ENCODE peak calls at places on chromosomes 6 and 20, in seven cellular contexts. B is cardiac muscle cell, M is bronchial epithelial cell, G is GM12878, T is psoas muscle, N is Calu3, X is BE2C. Y is an unnamed sample.

GRCh38 chr6:5412017-5412416 is 150.7 kb downstream of the FARS2 start:
- DNase-seq in B (no peak), M (no peak), G (no peak), T (no peak), N (no peak), X (no peak), Y (no peak)

GRCh38 chr6:30411515-30412207 is 66.7 kb downstream of the RPP21 start:
- DNase-seq in B (peak; percentile 61), M (peak; percentile 56), G (no peak), T (peak; percentile 62), N (peak; percentile 70), X (peak; percentile 71), Y (no peak)

GRCh38 chr20:24109537-24109936 is 121.0 kb upstream of the GGTLC1 start:
- DNase-seq in B (no peak), M (no peak), G (no peak), T (no peak), N (no peak), X (no peak), Y (peak; percentile 29)

GRCh38 chr6:53347250-53347920 is 1.4 kb downstream of the ELOVL5 start:
- DNase-seq in B (peak; percentile 48), M (peak; percentile 47), G (no peak), T (no peak), N (no peak), X (no peak), Y (no peak)

GRCh38 chr6:143969077-143969476 is 39.0 kb downstream of the PLAGL1 start:
- DNase-seq in B (no peak), M (no peak), G (no peak), T (no peak), N (no peak), X (no peak), Y (no peak)

GRCh38 chr20:31860431-31861345 is 9.6 kb downstream of the DUSP15 start:
- DNase-seq in B (peak; percentile 55), M (peak; percentile 60), G (no peak), T (peak; percentile 20), N (peak; percentile 58), X (no peak), Y (no peak)

GRCh38 chr6:25384967-25385366 is 105.8 kb downstream of the CARMIL1 start:
- DNase-seq in B (peak; percentile 62), M (no peak), G (no peak), T (no peak), N (no peak), X (no peak), Y (no peak)

GRCh38 chr6:106037060-106037459 is 49.1 kb upstream of the PRDM1 start:
- DNase-seq in B (no peak), M (peak; percentile 84), G (no peak), T (no peak), N (no peak), X (no peak), Y (no peak)

GRCh38 chr6:90922323-90922722 is 335.5 kb upstream of the MAP3K7 start:
- DNase-seq in B (no peak), M (no peak), G (no peak), T (no peak), N (no peak), X (no peak), Y (no peak)

GRCh38 chr6:114735118-114735730 is 392.4 kb upstream of the HS3ST5 start:
- DNase-seq in B (no peak), M (no peak), G (no peak), T (no peak), N (no peak), X (no peak), Y (no peak)

GRCh38 chr6:39791311-39791710 is 865 bp upstream of the DAAM2 start:
- DNase-seq in B (peak; percentile 48), M (no peak), G (no peak), T (no peak), N (no peak), X (no peak), Y (no peak)

GRCh38 chr6:66995669-66996068 is 1288.6 kb upstream of the EYS start:
- DNase-seq in B (no peak), M (no peak), G (no peak), T (no peak), N (no peak), X (no peak), Y (no peak)

GRCh38 chr6:125533710-125534397 is 215.6 kb upstream of the HEY2 start:
- DNase-seq in B (peak; percentile 2), M (peak; percentile 33), G (no peak), T (no peak), N (no peak), X (no peak), Y (no peak)

GRCh38 chr6:69231983-69232382 is 564.8 kb downstream of the LMBRD1 start:
- DNase-seq in B (no peak), M (no peak), G (no peak), T (no peak), N (no peak), X (peak; percentile 35), Y (no peak)

GRCh38 chr20:3193806-3194616 is 10.5 kb downstream of the DDRGK1 start:
- DNase-seq in B (no peak), M (no peak), G (no peak), T (peak; percentile 25), N (no peak), X (no peak), Y (no peak)

GRCh38 chr20:137668-138131 is 4.7 kb upstream of the DEFB126 start:
- DNase-seq in B (no peak), M (no peak), G (no peak), T (no peak), N (no peak), X (peak; percentile 34), Y (no peak)

GRCh38 chr20:1155342-1155741 is 29.4 kb downstream of the TMEM74B start:
- DNase-seq in B (no peak), M (no peak), G (no peak), T (no peak), N (no peak), X (no peak), Y (no peak)

GRCh38 chr6:149082320-149082719 is 235.2 kb upstream of the TAB2 start:
- DNase-seq in B (peak; percentile 88), M (peak; percentile 56), G (no peak), T (peak; percentile 82), N (peak; percentile 71), X (peak; percentile 85), Y (peak; percentile 72)

GRCh38 chr6:24766685-24767462 is 7.9 kb upstream of the GMNN start:
- DNase-seq in B (peak; percentile 56), M (peak; percentile 56), G (no peak), T (no peak), N (no peak), X (no peak), Y (no peak)

GRCh38 chr6:114216789-114217467 is 125.9 kb downstream of the HS3ST5 start:
- DNase-seq in B (no peak), M (no peak), G (no peak), T (no peak), N (no peak), X (no peak), Y (no peak)

GRCh38 chr20:20864346-20865096 is 152.1 kb upstream of the RALGAPA2 start:
- DNase-seq in B (peak; percentile 6), M (peak; percentile 28), G (no peak), T (no peak), N (no peak), X (no peak), Y (no peak)
- TF ChIP-seq CTCF in B (no peak), M (peak; percentile 39), G (no peak), T (peak; percentile 31), N (no peak), X (peak; percentile 52), Y (no peak)

GRCh38 chr6:43054206-43054943 is 724 bp upstream of the CUL7 start:
- DNase-seq in B (no peak), M (no peak), G (no peak), T (no peak), N (no peak), X (no peak), Y (no peak)

GRCh38 chr6:43052225-43052841 is 1.3 kb downstream of the CUL7 start:
- DNase-seq in B (no peak), M (no peak), G (no peak), T (no peak), N (no peak), X (no peak), Y (no peak)

GRCh38 chr6:43055966-43056365 is 2.3 kb upstream of the CUL7 start:
- DNase-seq in B (no peak), M (no peak), G (no peak), T (no peak), N (no peak), X (no peak), Y (no peak)

GRCh38 chr6:43052842-43053544 is 658 bp downstream of the CUL7 start:
- DNase-seq in B (peak; percentile 41), M (no peak), G (no peak), T (peak; percentile 63), N (no peak), X (peak; percentile 32), Y (no peak)

DNA sequence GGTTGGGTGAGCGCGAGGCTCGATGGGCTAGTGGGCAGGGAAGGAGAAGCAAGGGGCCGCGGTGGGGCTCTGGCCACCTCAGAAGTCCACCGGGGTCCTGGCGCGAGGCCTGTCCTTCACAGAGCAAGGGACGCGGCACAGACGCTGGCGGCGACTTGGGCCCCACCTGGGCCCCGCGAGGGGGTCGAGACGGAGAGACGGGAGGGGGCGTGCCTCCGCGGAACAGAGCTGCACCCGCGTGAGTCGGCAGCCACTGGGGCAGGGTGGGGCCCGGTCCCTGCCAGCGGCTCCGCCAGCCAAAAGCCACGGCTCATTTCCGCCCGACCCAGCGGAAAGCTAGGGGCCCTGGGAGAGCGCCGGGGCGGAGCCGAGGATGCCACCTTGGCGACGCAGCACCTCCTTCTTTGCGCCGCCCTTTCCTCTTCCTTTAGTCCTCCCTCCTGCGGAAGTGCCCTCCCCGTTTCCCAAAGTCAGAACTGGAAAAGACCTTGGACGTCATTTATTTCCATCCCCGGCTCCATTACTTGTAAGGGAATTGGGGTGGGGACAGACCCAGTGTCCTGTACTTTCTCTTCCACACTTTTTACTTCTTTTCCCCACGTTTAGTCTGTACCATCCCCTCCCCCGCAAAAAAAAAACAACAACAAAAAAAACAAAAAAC is at the start of gene CUL7:
- DNase-seq in B (peak; percentile 98), M (peak; percentile 88), G (peak; percentile 73), T (peak; percentile 96), N (peak; percentile 98), X (peak; percentile 93), Y (peak; percentile 66)
- TF ChIP-seq CTCF in B (no peak), M (no peak), G (no peak), T (no peak), N (no peak), X (no peak), Y (no peak)

DNA sequence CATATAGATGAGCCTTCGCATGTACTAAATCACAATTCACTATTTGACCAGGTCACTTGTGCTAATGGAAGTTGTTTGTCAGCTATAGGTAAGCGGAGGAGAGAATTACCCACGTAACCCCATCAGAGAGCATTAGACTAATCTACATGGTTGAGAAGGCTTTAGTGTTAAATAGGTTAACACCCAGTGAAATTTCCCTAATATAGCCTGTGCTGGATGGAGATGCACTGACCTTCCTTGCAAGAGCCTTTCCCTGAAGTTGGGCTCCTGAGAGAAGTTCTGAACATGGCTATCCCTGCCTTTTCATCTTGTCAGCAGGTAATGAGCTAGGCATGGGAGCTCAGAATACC is 78.1 kb downstream of the TNFAIP3 start:
- DNase-seq in B (no peak), M (no peak), G (no peak), T (no peak), N (no peak), X (no peak), Y (no peak)
- TF ChIP-seq CTCF in B (no peak), M (no peak), G (no peak), T (no peak), N (no peak), X (no peak), Y (no peak)

DNA sequence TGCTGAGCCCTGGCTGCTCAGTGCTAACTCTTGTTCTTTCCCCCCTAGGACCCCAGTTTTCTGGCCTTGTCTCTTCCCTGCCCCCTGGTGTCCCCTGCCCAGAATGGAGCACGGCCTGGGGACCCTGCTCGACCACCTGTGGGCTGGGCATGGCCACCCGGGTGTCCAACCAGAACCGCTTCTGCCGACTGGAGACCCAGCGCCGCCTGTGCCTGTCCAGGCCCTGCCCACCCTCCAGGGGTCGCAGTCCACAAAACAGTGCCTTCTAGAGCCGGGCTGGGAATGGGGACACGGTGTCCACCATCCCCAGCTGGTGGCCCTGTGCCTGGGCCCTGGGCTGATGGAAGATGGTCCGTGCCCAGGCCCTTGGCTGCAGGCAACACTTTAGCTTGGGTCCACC is 11.9 kb downstream of the CCN5 start:
- DNase-seq in B (no peak), M (no peak), G (no peak), T (no peak), N (no peak), X (no peak), Y (no peak)
- TF ChIP-seq CTCF in B (no peak), M (no peak), G (no peak), T (no peak), N (no peak), X (no peak), Y (no peak)

Y was measured in GM12864.